ENCODE peak calls at places on chromosomes 3 and 15, in six cellular contexts. N is activated CD4-positive, alpha-beta T cell treated with anti-CD3 and anti-CD28 coated beads for 36 hours; L is aorta; X is T-helper 9 cell; K is body of pancreas; H is GM18507. W is an unnamed sample.

GRCh38 chr3:193960485-193961172 is 175.3 kb upstream of the HES1 start:
- DNase-seq in X (no peak), L (no peak), N (no peak), H (no peak), K (no peak), W (no peak)

GRCh38 chr3:46440531-46441294 is 24.0 kb downstream of the LTF start:
- DNase-seq in N (peak; percentile 55), H (peak; percentile 23), L (no peak), K (no peak), X (no peak), W (no peak)

GRCh38 chr3:72310028-72310987 is 525.4 kb upstream of the PROK2 start:
- DNase-seq in X (no peak), K (peak; percentile 37), L (no peak), H (peak; percentile 67), N (peak; percentile 28), W (no peak)

GRCh38 chr3:95923496-95924210 is 890.7 kb upstream of the EPHA6 start:
- DNase-seq in X (no peak), N (peak; percentile 51), H (no peak), K (peak; percentile 80), L (no peak), W (no peak)

GRCh38 chr3:132288357-132288756 is 28.9 kb upstream of the ACP3 start:
- DNase-seq in H (no peak), L (no peak), X (no peak), N (no peak), K (no peak), W (no peak)

GRCh38 chr15:61099030-61099800 is 129.9 kb downstream of the RORA start:
- DNase-seq in K (no peak), N (no peak), X (no peak), H (no peak), L (no peak), W (no peak)

GRCh38 chr3:62558549-62559112 is 185.3 kb upstream of the FEZF2 start:
- DNase-seq in K (no peak), L (no peak), X (no peak), H (peak; percentile 2), N (peak; percentile 14), W (no peak)

GRCh38 chr3:190385835-190386688 is 1.9 kb upstream of the CLDN16 start:
- DNase-seq in L (no peak), K (no peak), X (no peak), H (no peak), N (no peak), W (no peak)

GRCh38 chr3:31185004-31185357 is 290.5 kb upstream of the GADL1 start:
- DNase-seq in K (no peak), X (no peak), H (no peak), N (no peak), L (no peak), W (no peak)

GRCh38 chr3:47436180-47436579 is 39.6 kb downstream of the SCAP start:
- DNase-seq in X (no peak), H (no peak), N (no peak), K (no peak), L (no peak), W (no peak)

GRCh38 chr15:43441316-43441715 is 51.6 kb downstream of the TP53BP1 start:
- DNase-seq in K (no peak), H (no peak), L (no peak), X (no peak), N (peak; percentile 37), W (no peak)

GRCh38 chr3:45057557-45057956 is 31.5 kb downstream of the CLEC3B start:
- DNase-seq in L (no peak), H (no peak), K (no peak), N (peak; percentile 54), X (no peak), W (no peak)

GRCh38 chr15:53506370-53506769 is 253.1 kb downstream of the WDR72 start:
- DNase-seq in N (no peak), X (no peak), H (no peak), L (no peak), K (no peak), W (no peak)

GRCh38 chr3:110318108-110318507 is 753.5 kb upstream of the NECTIN3 start:
- DNase-seq in X (no peak), N (no peak), H (no peak), L (no peak), K (no peak), W (no peak)

GRCh38 chr3:176561826-176562225 is 635.5 kb downstream of the TBL1XR1 start:
- DNase-seq in N (no peak), X (no peak), L (no peak), K (no peak), H (no peak), W (no peak)

GRCh38 chr3:56772926-56773587 is 28.7 kb downstream of the ARHGEF3 start:
- DNase-seq in K (no peak), H (no peak), L (no peak), X (no peak), N (no peak), W (no peak)

GRCh38 chr3:38468811-38469210 is 15.1 kb downstream of the ACVR2B start:
- DNase-seq in H (no peak), K (peak; percentile 72), L (no peak), N (no peak), X (no peak), W (no peak)

GRCh38 chr3:130897316-130897715 is 3.4 kb downstream of the ATP2C1 start:
- DNase-seq in K (no peak), H (no peak), L (no peak), N (no peak), X (no peak), W (no peak)

GRCh38 chr15:101258238-101259144 is 6.6 kb upstream of the CHSY1 start:
- DNase-seq in H (no peak), K (peak; percentile 73), N (peak; percentile 71), X (peak; percentile 45), L (peak; percentile 79), W (peak; percentile 22)

GRCh38 chr3:39433642-39434041 is 27.1 kb downstream of the RPSA start:
- DNase-seq in N (no peak), X (no peak), K (no peak), H (no peak), L (no peak), W (no peak)

GRCh38 chr3:58271901-58272501 is 34.0 kb upstream of the RPP14 start:
- DNase-seq in K (no peak), H (no peak), L (no peak), N (peak; percentile 25), X (no peak), W (no peak)